ENCODE peak calls at places on chromosome 21, in five cellular contexts. Q is HL-60, S is choroid plexus epithelial cell, U is cardiac fibroblast, L is neural crest cell. P is an unnamed sample.

GRCh38 chr21:41923641-41924342 is 30.0 kb downstream of the C2CD2 start:
- DNase-seq in U (peak), Q (no peak), S (peak), L (no peak), P (no peak)

GRCh38 chr21:35204850-35205564 is 155.9 kb upstream of the RUNX1 start:
- DNase-seq in L (no peak), U (peak), S (peak), Q (peak), P (no peak)

GRCh38 chr21:35034203-35034926 is 14.7 kb downstream of the RUNX1 start:
- DNase-seq in Q (no peak), U (no peak), S (no peak), L (no peak), P (no peak)

GRCh38 chr21:44298301-44298700 is 1.6 kb upstream of the PFKL start:
- DNase-seq in U (no peak), S (peak), L (no peak), Q (no peak), P (no peak)

GRCh38 chr21:33655591-33656221 is 13.4 kb downstream of the ITSN1 start:
- DNase-seq in U (peak), S (peak), L (no peak), Q (no peak), P (no peak)

GRCh38 chr21:46662765-46663500 is 27.5 kb downstream of the PRMT2 start:
- DNase-seq in S (no peak), L (no peak), U (no peak), Q (no peak), P (no peak)

GRCh38 chr21:42533306-42533962 is 19.8 kb downstream of the SLC37A1 start:
- DNase-seq in S (no peak), U (no peak), Q (no peak), L (no peak), P (no peak)

GRCh38 chr21:26099610-26100219 is 70.9 kb downstream of the APP start:
- DNase-seq in L (no peak), Q (peak), S (peak), U (peak), P (no peak)

GRCh38 chr21:37155216-37155615 is 82.2 kb downstream of the TTC3 start:
- DNase-seq in U (no peak), S (no peak), Q (no peak), L (no peak), P (no peak)

GRCh38 chr21:43925609-43926008 is 60.6 kb downstream of the AGPAT3 start:
- DNase-seq in U (no peak), S (no peak), L (no peak), Q (no peak), P (no peak)

GRCh38 chr21:36397606-36398005 is 12.4 kb downstream of the CHAF1B start:
- DNase-seq in L (no peak), Q (no peak), U (no peak), S (no peak), P (no peak)

GRCh38 chr21:45865106-45865835 is 116.3 kb upstream of the COL6A1 start:
- DNase-seq in L (no peak), Q (no peak), S (peak), U (peak), P (no peak)

DNA sequence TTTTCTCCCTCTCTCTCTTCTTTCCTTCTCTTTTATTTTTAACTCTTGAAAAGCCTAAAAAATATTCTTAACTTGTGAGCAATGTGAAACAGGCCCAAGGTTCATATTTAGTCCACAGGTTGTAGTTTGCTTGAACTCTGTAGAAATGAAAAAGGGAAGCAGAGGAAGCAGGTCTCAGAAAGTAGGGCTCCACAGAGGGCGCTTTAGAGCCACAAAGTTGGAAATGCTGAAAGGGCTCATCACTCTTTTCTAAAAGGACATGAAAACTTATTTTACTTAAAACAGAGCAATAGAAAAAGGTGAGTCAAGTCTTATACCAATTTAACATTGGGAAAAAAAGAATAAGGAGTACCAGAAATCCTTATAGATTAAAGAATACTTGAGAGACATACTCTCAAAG is 247.0 kb downstream of the USP25 start:
- DNase-seq in U (peak), Q (no peak), S (peak), L (peak), P (no peak)
- TF ChIP-seq CTCF in U (peak), Q (peak), S (peak), L (peak), P (peak)

DNA sequence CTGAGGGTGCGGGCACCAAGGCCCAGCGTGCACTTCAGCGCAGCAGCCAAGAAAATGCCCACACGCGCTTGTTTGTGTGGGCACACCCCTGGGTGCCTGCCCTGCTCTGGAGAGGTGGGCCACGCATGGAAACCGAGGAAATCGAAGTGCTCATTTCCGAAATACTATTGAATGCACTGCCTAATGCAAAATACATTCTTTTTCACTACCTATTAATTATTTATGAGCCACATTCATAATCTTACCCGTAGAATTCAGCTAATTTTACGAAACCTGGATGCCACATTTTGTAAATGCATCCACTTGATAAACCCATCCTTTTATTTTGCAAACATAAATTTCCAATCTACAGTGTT is 4.8 kb downstream of the DSCAM start:
- DNase-seq in U (no peak), L (no peak), Q (no peak), S (no peak), P (no peak)
- TF ChIP-seq CTCF in U (no peak), L (peak), Q (no peak), S (no peak), P (peak)

DNA sequence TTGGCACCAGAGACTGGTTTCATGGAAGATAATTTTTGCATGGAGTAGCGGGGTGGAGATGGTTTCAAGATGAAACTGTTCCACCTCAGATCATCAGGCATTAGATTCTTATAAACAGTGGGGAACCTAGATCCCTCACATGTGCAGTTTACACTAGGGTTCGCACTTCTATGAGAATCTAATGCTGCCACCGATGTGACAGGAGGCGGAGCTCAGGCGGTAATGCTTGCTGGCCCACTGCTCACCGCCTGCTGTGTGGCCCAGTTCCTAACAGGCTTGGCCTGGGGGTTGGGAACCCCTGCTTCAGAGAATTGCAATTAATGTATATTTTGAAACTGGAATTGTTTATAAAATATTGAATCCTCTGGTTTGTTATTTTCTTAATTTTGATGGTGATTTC is 92.1 kb downstream of the NRIP1 start:
- DNase-seq in U (no peak), L (no peak), Q (no peak), S (no peak), P (no peak)
- TF ChIP-seq CTCF in U (no peak), L (no peak), Q (no peak), S (no peak), P (no peak)

DNA sequence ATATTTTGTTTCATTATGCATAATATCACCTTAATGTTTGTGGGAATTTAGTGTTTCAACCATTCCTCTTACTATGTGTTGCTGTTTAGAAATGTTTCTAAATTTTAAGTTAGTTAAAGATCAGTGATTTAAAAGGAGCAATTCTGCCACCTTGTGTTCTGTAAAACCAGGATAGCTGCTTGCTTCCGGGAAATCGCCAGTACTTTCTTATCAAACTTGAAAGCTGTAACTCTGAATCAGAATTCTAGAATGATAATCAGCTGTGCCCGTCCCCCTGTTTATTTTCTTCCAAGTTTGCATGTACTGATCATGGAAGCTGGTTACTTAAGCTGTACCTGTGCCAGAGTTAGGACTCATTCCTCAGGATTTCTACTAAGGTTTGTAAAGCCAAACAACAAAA is 656.4 kb downstream of the LTN1 start:
- DNase-seq in U (peak), S (peak), Q (no peak), L (no peak), P (no peak)
- TF ChIP-seq CTCF in U (peak), S (peak), Q (no peak), L (peak), P (peak)

GRCh38 chr21:31873696-31874599 is 1.1 kb downstream of the HUNK start:
- DNase-seq in U (peak), Q (peak), S (peak), L (peak), P (peak)
- TF ChIP-seq CTCF in U (no peak), Q (peak), S (no peak), L (peak), P (peak)

DNA sequence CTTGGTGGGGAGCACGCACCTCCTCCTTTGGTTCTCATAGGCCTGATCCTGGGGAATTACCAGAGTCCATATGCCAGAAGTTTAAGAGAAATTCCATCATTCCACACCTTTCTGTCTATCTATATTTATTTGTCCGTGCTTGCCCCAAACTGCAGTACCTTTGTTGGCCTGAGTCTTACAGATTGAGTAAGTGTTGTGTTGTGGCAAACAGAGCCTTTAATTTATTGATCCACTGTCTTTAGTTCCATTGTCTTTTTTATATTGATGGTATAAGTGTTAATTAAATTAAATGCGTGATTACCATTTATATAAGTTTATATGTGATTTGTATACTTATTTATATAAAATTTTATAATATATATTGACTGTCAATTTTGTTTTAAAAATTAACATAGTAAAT is 4.9 kb downstream of the SH3BGR start:
- DNase-seq in U (no peak), L (no peak), Q (no peak), S (peak), P (no peak)
- TF ChIP-seq CTCF in U (peak), L (peak), Q (no peak), S (peak), P (peak)